ENCODE peak calls at places on chromosomes 7 and 10, in nine cellular contexts. H, A, K, N, X, I, F, V and T are unnamed samples.

GRCh38 chr7:127938588-127938987 is 92.6 kb downstream of the LRRC4 start:
- DNase-seq in A (peak; percentile 72), H (no peak), K (no peak), X (no peak), V (no peak), I (peak; percentile 11), N (peak; percentile 75), F (peak; percentile 58), T (peak; percentile 78)

GRCh38 chr10:66828957-66829356 is 96.9 kb upstream of the LRRTM3 start:
- DNase-seq in V (no peak), I (no peak), F (no peak), N (peak; percentile 18), H (no peak), A (no peak), X (no peak), K (no peak), T (peak; percentile 40)

GRCh38 chr7:86469680-86470295 is 173.9 kb upstream of the GRM3 start:
- DNase-seq in N (peak; percentile 67), I (peak; percentile 25), K (no peak), H (no peak), F (no peak), X (peak; percentile 35), A (peak; percentile 77), V (peak; percentile 96), T (peak; percentile 50)

GRCh38 chr7:93148135-93148534 is at the start of gene SAMD9L:
- DNase-seq in F (no peak), X (no peak), K (no peak), H (no peak), V (no peak), N (peak; percentile 24), I (no peak), A (peak; percentile 41), T (peak; percentile 52)

GRCh38 chr7:36029846-36030510 is 123.1 kb upstream of the EEPD1 start:
- DNase-seq in I (no peak), H (no peak), V (no peak), K (no peak), X (no peak), F (no peak), N (no peak), A (no peak), T (no peak)

GRCh38 chr10:70440296-70441160 is 953 bp downstream of the NODAL start:
- DNase-seq in N (no peak), F (no peak), X (no peak), K (no peak), A (no peak), I (no peak), H (no peak), V (peak; percentile 64), T (no peak)

GRCh38 chr10:56370217-56371113 is 9.4 kb upstream of the ZWINT start:
- DNase-seq in F (no peak), V (peak; percentile 44), A (no peak), N (peak; percentile 8), H (no peak), X (no peak), I (no peak), K (no peak), T (no peak)

GRCh38 chr7:117659453-117660086 is 179.7 kb downstream of the CFTR start:
- DNase-seq in H (no peak), V (no peak), F (peak; percentile 19), N (peak; percentile 44), X (no peak), I (no peak), A (peak; percentile 39), K (no peak), T (no peak)

GRCh38 chr10:125095776-125096175 is 64.6 kb downstream of the CTBP2 start:
- DNase-seq in H (no peak), I (no peak), K (no peak), A (no peak), N (no peak), V (no peak), F (no peak), X (peak; percentile 15), T (no peak)

GRCh38 chr7:28272461-28272877 is 91.9 kb upstream of the JAZF1 start:
- DNase-seq in K (no peak), X (peak; percentile 36), V (peak; percentile 87), H (peak; percentile 41), A (peak; percentile 62), I (no peak), N (peak; percentile 59), F (no peak), T (peak; percentile 84)

GRCh38 chr7:81234896-81235295 is 316.0 kb upstream of the SEMA3C start:
- DNase-seq in I (no peak), F (no peak), X (no peak), V (no peak), K (no peak), H (no peak), N (peak; percentile 28), A (peak; percentile 42), T (no peak)

GRCh38 chr10:71727429-71728217 is 8.0 kb upstream of the C10orf105 start:
- DNase-seq in F (no peak), N (no peak), A (peak; percentile 47), I (no peak), H (peak; percentile 81), X (peak; percentile 74), V (no peak), K (no peak), T (no peak)

DNA sequence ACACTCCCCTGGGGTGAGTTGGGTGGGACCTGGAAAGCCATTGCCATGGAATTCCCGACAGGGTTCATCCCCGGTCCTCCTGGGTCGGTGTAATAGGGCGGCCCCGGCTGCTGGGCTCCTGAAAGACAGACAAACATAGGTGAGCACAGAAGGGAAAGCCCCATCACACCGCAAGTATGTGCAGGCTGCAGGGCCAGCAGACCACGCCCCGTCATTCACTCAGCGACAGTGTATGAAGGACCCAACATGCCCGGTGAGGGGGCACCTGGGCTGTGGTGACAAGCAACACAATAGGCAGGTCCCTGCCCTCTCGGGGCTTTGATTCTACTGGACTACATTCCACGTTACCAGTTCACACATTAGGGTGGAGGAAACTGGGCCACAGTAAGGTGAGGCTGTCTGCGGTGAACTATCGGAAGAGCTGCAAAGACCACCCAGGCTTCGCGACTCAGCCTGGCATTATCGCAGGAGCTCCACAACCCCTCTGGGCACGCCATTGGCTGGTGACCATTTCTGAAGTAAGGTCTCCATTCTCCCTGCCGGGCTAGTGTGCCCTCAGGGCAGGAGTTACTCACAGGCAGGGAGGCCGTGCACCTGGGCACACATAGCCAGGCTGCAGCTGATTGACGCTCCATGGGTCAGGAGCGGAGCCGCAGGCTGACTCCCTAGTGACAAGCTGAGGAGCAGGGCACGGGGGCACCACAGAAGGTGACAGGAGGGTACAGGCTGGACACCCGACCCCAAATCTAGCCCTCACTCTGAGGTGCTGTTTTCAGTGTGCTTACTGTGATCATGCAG is 99.2 kb downstream of the VOPP1 start:
- DNase-seq in K (no peak), I (no peak), F (no peak), H (no peak), A (no peak), N (no peak), V (no peak), X (peak; percentile 13), T (no peak)
- TF ChIP-seq CTCF in K (no peak), I (no peak), F (no peak), H (no peak), A (no peak), N (no peak), V (no peak), X (no peak), T (no peak)

GRCh38 chr7:20785211-20786048 is 1.3 kb downstream of the SP8 start:
- DNase-seq in K (no peak), A (no peak), V (peak; percentile 78), F (no peak), N (no peak), I (no peak), X (no peak), H (no peak), T (no peak)

GRCh38 chr7:20786049-20786412 is 655 bp downstream of the SP8 start:
- DNase-seq in A (no peak), X (no peak), V (no peak), I (no peak), F (no peak), N (no peak), K (no peak), H (no peak), T (peak; percentile 8)

GRCh38 chr7:20786779-20787651 is at the start of gene SP8:
- DNase-seq in X (no peak), A (no peak), N (no peak), H (no peak), I (no peak), V (peak; percentile 90), K (peak; percentile 75), F (no peak), T (no peak)

GRCh38 chr7:20787658-20788057 is 972 bp upstream of the SP8 start:
- DNase-seq in A (no peak), F (no peak), K (no peak), H (no peak), V (peak; percentile 67), N (no peak), I (no peak), X (no peak), T (no peak)

GRCh38 chr7:20786421-20786778 is 286 bp downstream of the SP8 start:
- DNase-seq in N (no peak), I (no peak), H (no peak), V (no peak), A (no peak), X (no peak), F (no peak), K (no peak), T (peak; percentile 6)
- H3K4me3 ChIP-seq in N (peak overlapping the region; percentile 17), I (peak overlapping the region; percentile 69), H (peak overlapping the region; percentile 2), V (peak overlapping the region; percentile 63), A (no peak overlapping the region), X (no peak overlapping the region), F (no peak overlapping the region), K (peak overlapping the region; percentile 41), T (peak overlapping the region; percentile 34)

DNA sequence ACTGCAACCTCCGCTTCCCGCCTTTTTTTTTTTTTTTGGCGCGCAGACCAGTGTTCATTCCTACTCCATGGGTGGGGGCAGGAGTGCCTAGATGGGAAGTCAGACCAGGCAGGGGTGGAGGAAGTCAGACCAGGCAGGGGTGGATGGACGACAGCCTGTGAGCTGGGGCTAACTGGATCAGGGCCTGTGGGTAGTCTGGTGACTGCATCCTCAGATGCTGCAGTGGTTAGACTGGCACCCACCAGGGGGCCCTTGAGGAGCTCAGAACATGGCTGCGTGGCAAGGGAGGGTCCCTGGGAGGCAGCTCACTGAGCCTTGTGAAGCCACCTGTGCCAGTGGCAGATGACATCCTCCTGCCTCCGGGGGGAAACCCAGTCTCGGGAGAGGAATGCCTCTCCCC is 35.1 kb downstream of the RCC1L start:
- DNase-seq in N (no peak), F (no peak), H (no peak), K (no peak), V (peak; percentile 17), X (no peak), I (no peak), A (no peak), T (no peak)
- TF ChIP-seq CTCF in N (no peak), F (no peak), H (no peak), K (peak; percentile 5), V (peak; percentile 1), X (no peak), I (no peak), A (no peak), T (no peak)

DNA sequence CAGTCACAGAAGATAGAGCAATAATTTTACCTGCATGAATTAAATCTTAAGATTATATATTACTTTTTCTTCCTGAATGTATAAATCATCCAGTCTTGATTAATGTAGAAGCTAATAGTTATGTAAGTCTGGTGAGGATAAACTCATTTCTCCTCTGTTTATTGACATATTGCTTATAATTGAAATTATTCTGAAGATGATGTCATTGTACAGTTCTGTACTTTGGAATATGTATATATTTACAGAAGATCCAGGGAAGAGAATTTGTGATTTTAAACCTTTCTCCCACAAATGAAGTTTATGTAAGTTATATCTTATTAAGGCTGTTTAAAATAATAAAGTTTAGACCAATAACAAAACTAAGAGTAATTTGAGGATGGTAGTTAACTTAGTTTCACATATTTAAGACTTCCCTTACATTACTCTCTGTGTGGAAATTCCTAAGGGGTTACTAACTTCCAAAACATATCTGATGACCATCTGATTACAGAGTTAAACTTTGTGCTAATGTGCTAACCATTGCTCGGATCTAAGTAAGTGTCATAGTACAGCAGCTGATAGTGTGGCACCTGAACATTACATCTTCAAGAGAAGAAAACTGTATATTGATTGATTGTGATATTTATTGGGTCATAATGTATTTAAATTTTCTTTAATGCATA is 96.8 kb downstream of the UBE3C start:
- DNase-seq in X (no peak), F (no peak), H (no peak), K (no peak), I (no peak), N (peak; percentile 55), A (no peak), V (no peak), T (peak; percentile 70)
- H3K4me3 ChIP-seq in X (no peak overlapping the region), F (no peak overlapping the region), H (no peak overlapping the region), K (no peak overlapping the region), I (no peak overlapping the region), N (no peak overlapping the region), A (no peak overlapping the region), V (no peak overlapping the region), T (no peak overlapping the region)